ENCODE peak calls at places on chromosomes 5 and 9, in ten cellular contexts. A is stimulated activated CD4-positive, alpha-beta T cell treated with anti-CD3 and anti-CD28 coated beads, Interleukin-4, amount 100 ng/mL, for 48 hours; S is substantia nigra; O is lower lobe of right lung; K is activated CD4-positive, CD25-positive, alpha-beta regulatory T cell treated with anti-CD3 and anti-CD28 coated beads, Interleukin-2, amount 50 U/mL, for 72 hours; X is A549; E is astrocyte of the spinal cord; W is heart left ventricle; P is NCI-H345; V is HCT116. R is an unnamed sample.
A peak's percentile ranks its signal among the peaks of the same experiment; 100 is the strongest.

GRCh38 chr9:134180786-134181647 is 16.7 kb upstream of the RNU6ATAC start:
- DNase-seq in A (no peak), P (no peak), V (no peak), W (peak; percentile 19), S (no peak), X (no peak), E (no peak), K (peak; percentile 23), O (peak; percentile 34), R (no peak)

GRCh38 chr5:76270214-76270613 is 132.9 kb upstream of the IQGAP2 start:
- DNase-seq in V (no peak), E (no peak), K (no peak), X (no peak), A (peak; percentile 35), P (no peak), O (no peak), S (no peak), W (no peak), R (no peak)

GRCh38 chr5:117486879-117487391 is 912.3 kb upstream of the SEMA6A start:
- DNase-seq in E (no peak), W (no peak), V (peak; percentile 43), K (no peak), O (no peak), A (no peak), S (no peak), P (no peak), X (peak; percentile 63), R (no peak)

GRCh38 chr5:126975791-126976190 is 54.6 kb downstream of the MARCHF3 start:
- DNase-seq in O (no peak), A (no peak), X (no peak), K (no peak), W (no peak), P (peak; percentile 61), S (no peak), E (no peak), V (no peak), R (no peak)

GRCh38 chr5:139214646-139215045 is 16.5 kb upstream of the SIL1 start:
- DNase-seq in S (no peak), V (no peak), A (no peak), P (no peak), O (no peak), E (no peak), X (no peak), K (no peak), W (no peak), R (no peak)

GRCh38 chr5:77560677-77561263 is 68.7 kb upstream of the WDR41 start:
- DNase-seq in O (no peak), A (no peak), E (peak; percentile 47), W (no peak), V (peak; percentile 38), S (no peak), P (peak; percentile 60), K (no peak), X (peak; percentile 60), R (peak; percentile 23)

GRCh38 chr9:94482110-94482509 is 72.8 kb upstream of the PCAT7 start:
- DNase-seq in S (no peak), P (no peak), O (no peak), X (no peak), E (no peak), A (no peak), V (no peak), W (no peak), K (no peak), R (no peak)

GRCh38 chr9:79662553-79662956 is 90.8 kb downstream of the TLE4 start:
- DNase-seq in A (no peak), O (no peak), W (no peak), K (no peak), S (no peak), E (peak; percentile 50), V (no peak), X (no peak), P (no peak), R (no peak)

GRCh38 chr5:62112689-62113220 is 193.3 kb upstream of the KIF2A start:
- DNase-seq in O (no peak), P (no peak), X (no peak), K (no peak), S (no peak), V (no peak), E (no peak), W (no peak), A (no peak), R (no peak)

GRCh38 chr5:76604838-76605237 is 18.4 kb downstream of the F2RL2 start:
- DNase-seq in V (no peak), P (no peak), A (no peak), E (peak; percentile 73), S (no peak), X (no peak), O (no peak), W (no peak), K (no peak), R (no peak)

GRCh38 chr9:77170991-77171699 is 6.2 kb upstream of the VPS13A start:
- DNase-seq in X (no peak), V (no peak), K (no peak), E (no peak), W (peak; percentile 59), P (no peak), A (no peak), S (no peak), O (no peak), R (no peak)